ENCODE peak calls at places on chromosome X, in four cellular contexts. B, A, D and I are unnamed samples.

GRCh38 chrX:68989865-68990606 is 161.2 kb downstream of the EFNB1 start:
- DNase-seq in B (no peak), A (peak), D (no peak), I (no peak)

GRCh38 chrX:96575011-96575410 is 109.6 kb upstream of the DIAPH2 start:
- DNase-seq in B (no peak), A (no peak), D (no peak), I (no peak)

GRCh38 chrX:12956704-12957541 is 18.0 kb upstream of the TMSB4X start:
- DNase-seq in B (peak), A (peak), D (no peak), I (no peak)

GRCh38 chrX:64205441-64205734 is at the start of gene AMER1:
- DNase-seq in B (no peak), A (no peak), D (no peak), I (no peak)

GRCh38 chrX:56343231-56343630 is 111.1 kb downstream of the KLF8 start:
- DNase-seq in B (no peak), A (no peak), D (no peak), I (no peak)

GRCh38 chrX:22533898-22534297 is 261.2 kb downstream of the CBLL2 start:
- DNase-seq in B (peak), A (no peak), D (no peak), I (no peak)

GRCh38 chrX:150240643-150240970 is 122.5 kb upstream of the MAMLD1 start:
- DNase-seq in B (no peak), A (no peak), D (no peak), I (no peak)

GRCh38 chrX:44503550-44503949 is 39.1 kb downstream of the FUNDC1 start:
- DNase-seq in B (no peak), A (no peak), D (no peak), I (no peak)

GRCh38 chrX:12910851-12911461 is 4.5 kb downstream of the TLR8 start:
- DNase-seq in B (no peak), A (no peak), D (no peak), I (no peak)

GRCh38 chrX:129979207-129979920 is 3.1 kb upstream of the BCORL1 start:
- DNase-seq in B (no peak), A (no peak), D (no peak), I (peak)

GRCh38 chrX:153592091-153592833 is 6.7 kb downstream of the CCNQ start:
- DNase-seq in B (no peak), A (no peak), D (no peak), I (no peak)

GRCh38 chrX:153590961-153591956 is 7.7 kb downstream of the CCNQ start:
- DNase-seq in B (no peak), A (no peak), D (no peak), I (no peak)

GRCh38 chrX:153593811-153594500 is 5.0 kb downstream of the CCNQ start:
- DNase-seq in B (no peak), A (no peak), D (no peak), I (no peak)

GRCh38 chrX:153595387-153595786 is 3.6 kb downstream of the CCNQ start:
- DNase-seq in B (no peak), A (no peak), D (no peak), I (peak)

DNA sequence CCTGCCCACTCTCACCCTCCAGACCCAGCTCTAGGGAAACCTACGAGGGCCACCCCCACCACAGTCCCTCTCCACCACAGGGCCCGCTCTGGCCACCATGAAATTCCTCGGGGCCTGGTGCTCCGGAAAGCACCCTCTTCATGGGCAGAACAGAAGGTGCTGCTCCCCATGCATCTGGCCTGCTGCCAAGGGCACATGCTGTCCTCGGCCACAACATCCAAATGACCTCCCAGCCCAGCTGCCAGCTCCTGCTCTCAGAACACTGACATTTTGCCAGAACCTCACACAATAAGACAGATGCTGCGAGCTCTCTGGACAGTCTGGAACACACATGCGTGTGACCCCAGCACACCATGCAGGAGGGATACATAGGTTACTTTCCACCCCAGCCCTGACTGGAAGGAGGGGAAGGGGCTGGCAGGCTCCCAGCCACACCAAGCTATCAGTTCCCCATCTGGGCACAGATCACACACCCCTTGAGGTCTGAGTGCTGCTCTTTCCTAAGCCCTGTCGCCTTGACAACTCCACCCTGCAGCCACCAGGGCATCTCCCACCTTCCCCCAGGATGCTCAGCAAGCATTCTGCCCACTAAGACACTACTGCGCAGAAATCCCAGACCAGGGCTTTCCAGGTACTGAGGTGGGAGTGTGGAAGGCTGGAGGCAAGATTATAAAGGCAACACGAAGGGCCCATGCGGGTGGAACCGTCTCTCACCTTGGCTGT is 5.8 kb downstream of the CCNQ start:
- DNase-seq in B (no peak), A (no peak), D (no peak), I (no peak)
- TF ChIP-seq POLR2AphosphoS5 in B (no peak), A (no peak), D (no peak), I (no peak)

GRCh38 chrX:154430916-154431315 is 2.4 kb downstream of the ATP6AP1 start:
- DNase-seq in B (no peak), A (no peak), D (peak), I (no peak)

GRCh38 chrX:154426916-154427792 is 1.3 kb upstream of the ATP6AP1 start:
- DNase-seq in B (no peak), A (no peak), D (no peak), I (no peak)

GRCh38 chrX:154430504-154430903 is 2.0 kb downstream of the ATP6AP1 start:
- DNase-seq in B (no peak), A (no peak), D (no peak), I (no peak)

GRCh38 chrX:154429708-154430107 is 1.2 kb downstream of the ATP6AP1 start:
- DNase-seq in B (no peak), A (no peak), D (no peak), I (no peak)

GRCh38 chrX:154428176-154429171 is at the start of gene ATP6AP1:
- DNase-seq in B (peak), A (peak), D (peak), I (peak)
- TF ChIP-seq POLR2A in B (no peak), A (peak), D (peak), I (no peak)

DNA sequence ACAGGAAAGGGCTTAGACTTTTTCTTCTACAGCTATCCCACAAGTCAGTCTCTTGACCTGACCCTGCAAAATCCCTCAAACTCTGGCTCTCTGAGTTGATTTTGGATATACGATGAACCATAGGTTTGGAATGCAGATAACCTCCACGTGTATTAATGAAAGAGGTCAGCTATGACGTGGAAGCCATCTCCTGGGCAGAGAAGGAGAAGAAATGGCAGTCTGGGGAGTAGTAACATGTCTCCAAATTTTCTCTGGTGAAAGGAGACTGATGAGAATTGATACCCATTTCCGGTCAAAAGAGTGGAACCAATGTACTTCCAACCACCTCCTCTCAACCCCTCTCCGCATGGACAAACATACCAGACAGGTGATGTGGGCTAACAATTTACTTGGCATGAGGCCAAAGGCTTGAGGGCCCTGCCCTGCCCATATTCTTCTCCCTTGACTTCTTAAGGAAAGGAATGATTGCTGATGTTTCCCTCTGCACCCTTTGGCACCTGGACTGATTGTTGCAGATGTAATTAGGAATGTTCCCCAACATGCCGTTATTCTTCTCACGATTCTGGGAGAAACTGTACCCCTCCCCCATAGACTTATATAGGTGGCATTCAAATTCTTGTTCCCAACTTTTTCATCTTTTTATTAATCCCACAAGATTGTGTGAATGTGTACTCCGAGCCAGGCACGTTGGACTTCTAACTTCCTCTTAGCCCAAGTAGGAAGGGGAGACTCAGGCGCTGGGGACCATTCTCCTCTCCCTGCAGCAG is 580 bp upstream of the PLS3 start:
- DNase-seq in B (peak), A (peak), D (no peak), I (no peak)
- H3K4me3 ChIP-seq in B (peak), A (peak), D (peak), I (peak)

DNA sequence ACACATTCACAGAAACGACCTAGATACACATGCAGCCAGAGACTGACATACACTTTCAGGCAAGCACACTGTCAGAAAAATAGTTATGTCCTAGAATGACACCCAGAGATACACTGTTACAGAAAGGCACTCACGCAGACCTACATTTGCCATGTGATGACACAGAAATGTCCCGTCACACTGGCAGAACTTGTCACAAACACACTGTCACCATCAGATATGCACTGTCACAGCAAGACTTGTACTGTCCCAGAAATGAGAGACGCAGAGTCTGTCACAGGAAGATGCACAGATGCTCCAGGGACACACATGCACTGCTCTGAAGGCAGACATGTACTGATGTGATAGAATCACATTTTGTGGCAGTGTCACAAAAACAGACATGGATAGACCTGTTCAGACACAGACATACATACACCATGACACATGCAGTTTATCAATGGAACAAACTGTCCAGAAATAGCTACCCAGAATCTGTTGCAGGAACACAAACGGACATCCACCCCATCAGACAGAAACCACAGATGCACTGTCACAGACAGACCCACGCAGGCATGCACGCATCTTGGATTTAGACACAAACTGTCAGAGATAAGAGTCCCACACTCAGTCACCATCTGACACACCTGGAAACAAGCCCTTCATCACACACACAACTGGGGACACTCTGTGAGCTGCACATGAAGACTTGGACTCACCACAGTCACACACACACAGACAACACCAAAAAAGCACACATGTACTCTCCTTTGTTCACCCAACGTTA is 1.3 kb upstream of the PIM2 start:
- DNase-seq in B (no peak), A (no peak), D (no peak), I (no peak)
- TF ChIP-seq POLR2AphosphoS5 in B (no peak), A (no peak), D (no peak), I (no peak)

GRCh38 chrX:139198936-139199335 is 331.6 kb upstream of the F9 start:
- DNase-seq in B (no peak), A (no peak), D (no peak), I (no peak)

GRCh38 chrX:139194571-139195280 is 335.8 kb upstream of the F9 start:
- DNase-seq in B (no peak), A (no peak), D (peak), I (no peak)

GRCh38 chrX:139200346-139200745 is 330.2 kb upstream of the F9 start:
- DNase-seq in B (no peak), A (no peak), D (no peak), I (no peak)

GRCh38 chrX:139199945-139200344 is 330.6 kb upstream of the F9 start:
- DNase-seq in B (no peak), A (no peak), D (no peak), I (no peak)

DNA sequence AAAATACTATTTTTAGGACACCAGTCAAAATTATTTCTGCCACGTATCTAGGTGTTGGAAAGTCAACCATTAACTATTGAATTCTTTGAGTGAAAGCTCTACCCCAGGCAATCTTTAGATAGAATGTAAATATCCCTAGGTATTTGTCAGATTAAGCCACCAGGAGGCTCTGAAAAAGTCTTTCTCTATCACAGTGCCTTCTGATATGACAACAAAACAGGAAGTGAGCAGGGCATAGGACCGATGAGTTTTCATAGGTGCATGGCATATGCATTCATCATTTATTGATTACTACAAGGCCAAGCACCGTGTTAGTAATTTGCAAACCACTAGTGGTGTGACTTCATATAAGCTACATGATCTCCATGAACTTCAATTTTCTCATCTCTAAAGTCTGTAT is 333.6 kb upstream of the F9 start:
- DNase-seq in B (no peak), A (no peak), D (no peak), I (no peak)
- TF ChIP-seq POLR2A in B (no peak), A (no peak), D (no peak), I (no peak)

GRCh38 chrX:49878128-49878833 is 1.0 kb upstream of the USP27X start:
- DNase-seq in B (no peak), A (no peak), D (no peak), I (peak)

GRCh38 chrX:49879656-49880277 is 483 bp downstream of the USP27X start:
- DNase-seq in B (no peak), A (peak), D (no peak), I (no peak)

GRCh38 chrX:49878834-49879655 is at the start of gene USP27X:
- DNase-seq in B (peak), A (peak), D (peak), I (peak)

GRCh38 chrX:49876750-49877149 is 2.5 kb upstream of the USP27X start:
- DNase-seq in B (peak), A (peak), D (peak), I (no peak)

DNA sequence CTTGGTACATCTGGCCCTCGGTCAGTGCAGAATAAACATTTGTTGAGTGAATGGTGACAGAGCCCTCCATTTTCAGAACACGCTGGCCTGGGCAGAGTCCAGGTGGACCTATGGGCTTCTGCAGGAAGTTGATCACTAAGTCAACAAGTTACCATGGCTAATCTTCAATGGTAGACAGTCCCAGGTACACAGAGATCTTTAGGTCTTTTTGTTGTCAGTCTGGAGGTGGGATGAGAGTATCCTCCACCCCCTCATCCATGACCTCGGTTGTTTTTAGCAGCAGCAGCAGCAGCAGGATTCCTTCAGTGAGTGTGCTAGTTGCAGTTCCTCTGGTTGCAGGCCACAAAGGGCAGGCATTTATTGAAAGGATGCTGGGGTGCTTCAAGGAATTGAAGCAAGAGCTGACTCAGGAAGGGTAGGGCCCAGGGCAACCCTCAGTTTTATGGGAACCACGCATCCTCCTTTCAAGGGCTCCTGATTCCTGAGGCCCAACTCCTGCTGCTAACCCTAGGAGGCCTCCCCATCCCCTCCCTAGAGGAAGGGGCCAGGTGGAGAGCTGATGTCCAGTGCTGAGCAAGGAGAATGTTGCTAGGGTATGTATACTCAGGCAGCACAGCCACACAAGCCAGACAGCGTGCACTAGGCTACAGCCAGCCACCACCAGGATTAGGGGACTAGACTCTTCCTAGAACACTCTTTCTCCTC is 1.7 kb upstream of the USP27X start:
- DNase-seq in B (no peak), A (no peak), D (no peak), I (no peak)
- H3K4me3 ChIP-seq in B (no peak), A (no peak), D (no peak), I (no peak)

DNA sequence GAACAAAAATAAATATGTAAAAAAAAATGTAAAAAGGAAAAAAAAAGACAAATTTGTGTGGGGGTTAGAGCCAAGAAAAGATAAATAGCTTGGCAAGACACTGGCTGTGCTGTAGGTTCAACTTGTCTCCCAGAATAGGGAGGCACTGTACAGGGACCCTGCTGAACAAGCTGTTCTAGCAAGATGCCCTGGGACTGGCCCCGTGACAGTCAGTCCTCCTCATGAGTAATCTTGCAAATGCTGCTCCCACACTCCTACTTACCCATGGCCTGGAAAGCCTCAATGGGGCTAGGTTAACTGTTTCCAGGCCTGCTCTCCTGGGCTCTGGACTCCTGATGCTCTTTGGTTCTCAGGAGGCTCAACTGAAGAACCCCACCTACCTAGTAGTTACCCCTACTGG is 106.8 kb downstream of the ATG4A start:
- DNase-seq in B (no peak), A (no peak), D (no peak), I (no peak)
- TF ChIP-seq POLR2AphosphoS5 in B (no peak), A (no peak), D (no peak), I (no peak)